ENCODE peak calls at places on chromosomes 11 and 22, in five cellular contexts. K is CD4-positive, alpha-beta T cell; D is brain microvascular endothelial cell; Z is OCI-LY7; F is RWPE1. X is an unnamed sample.

GRCh38 chr22:39083212-39084165 is 6.4 kb downstream of the APOBEC3G start:
- DNase-seq in K (no peak), D (no peak), Z (no peak), F (no peak), X (no peak)

GRCh38 chr11:113778111-113778910 is 1.3 kb upstream of the CLDN25 start:
- DNase-seq in K (no peak), D (peak), Z (no peak), F (peak), X (peak)

GRCh38 chr22:30423296-30423958 is 2.1 kb upstream of the MTFP1 start:
- DNase-seq in K (peak), D (no peak), Z (peak), F (peak), X (no peak)

GRCh38 chr11:57116654-57117053 is 65.1 kb upstream of the LRRC55 start:
- DNase-seq in K (no peak), D (peak), Z (peak), F (peak), X (no peak)

GRCh38 chr22:44667829-44668189 is 34.2 kb upstream of the PRR5 start:
- DNase-seq in K (peak), D (no peak), Z (no peak), F (no peak), X (no peak)

GRCh38 chr11:122253541-122254317 is 137.7 kb upstream of the BLID start:
- DNase-seq in K (no peak), D (no peak), Z (no peak), F (no peak), X (no peak)

GRCh38 chr11:113481226-113481625 is 6.0 kb upstream of the DRD2 start:
- DNase-seq in K (no peak), D (no peak), Z (no peak), F (no peak), X (no peak)

GRCh38 chr11:30815619-30816018 is 229.5 kb upstream of the MPPED2 start:
- DNase-seq in K (no peak), D (no peak), Z (no peak), F (no peak), X (no peak)

GRCh38 chr22:49178246-49179005 is 649.2 kb downstream of the BRD1 start:
- DNase-seq in K (no peak), D (no peak), Z (no peak), F (no peak), X (no peak)

GRCh38 chr11:75334976-75335375 is 16.5 kb downstream of the ARRB1 start:
- DNase-seq in K (no peak), D (no peak), Z (no peak), F (no peak), X (no peak)

GRCh38 chr22:29992341-29993275 is 87.7 kb upstream of the HORMAD2 start:
- DNase-seq in K (no peak), D (peak), Z (no peak), F (peak), X (no peak)

GRCh38 chr11:44574620-44575287 is 9.3 kb downstream of the CD82 start:
- DNase-seq in K (no peak), D (peak), Z (peak), F (peak), X (no peak)

GRCh38 chr11:129973809-129974208 is 28.8 kb downstream of the PRDM10 start:
- DNase-seq in K (no peak), D (peak), Z (no peak), F (no peak), X (no peak)

GRCh38 chr11:35030716-35031213 is 108.2 kb upstream of the CD44 start:
- DNase-seq in K (peak), D (peak), Z (no peak), F (peak), X (no peak)

GRCh38 chr11:65501005-65501529 is 2.2 kb downstream of the MALAT1 start:
- DNase-seq in K (no peak), D (no peak), Z (peak), F (no peak), X (no peak)

GRCh38 chr11:6962141-6962540 is 35.9 kb downstream of the ZNF215 start:
- DNase-seq in K (no peak), D (no peak), Z (no peak), F (no peak), X (no peak)

GRCh38 chr11:16807306-16807705 is 68.9 kb downstream of the C11orf58 start:
- DNase-seq in K (no peak), D (no peak), Z (no peak), F (no peak), X (no peak)

GRCh38 chr11:68028802-68029475 is 1.5 kb upstream of the NDUFS8 start:
- DNase-seq in K (no peak), D (no peak), Z (no peak), F (no peak), X (no peak)

GRCh38 chr11:3022300-3022967 is 30.3 kb upstream of the NAP1L4 start:
- DNase-seq in K (no peak), D (peak), Z (peak), F (no peak), X (no peak)

GRCh38 chr11:68550485-68550817 is 89.9 kb downstream of the PPP6R3 start:
- DNase-seq in K (no peak), D (peak), Z (no peak), F (no peak), X (no peak)

GRCh38 chr22:20246368-20247009 is 21.6 kb downstream of the RTN4R start:
- DNase-seq in K (no peak), D (no peak), Z (no peak), F (no peak), X (no peak)

GRCh38 chr22:25029181-25029580 is 76.7 kb downstream of the KIAA1671 start:
- DNase-seq in K (no peak), D (no peak), Z (no peak), F (no peak), X (no peak)

GRCh38 chr11:115912484-115912945 is 408.3 kb upstream of the CADM1 start:
- DNase-seq in K (no peak), D (no peak), Z (peak), F (no peak), X (no peak)

GRCh38 chr22:49568751-49569285 is 258.9 kb downstream of the BRD1 start:
- DNase-seq in K (no peak), D (no peak), Z (no peak), F (no peak), X (no peak)

GRCh38 chr11:92528051-92528450 is 303.4 kb downstream of the FAT3 start:
- DNase-seq in K (no peak), D (peak), Z (no peak), F (no peak), X (no peak)

GRCh38 chr11:71247551-71248250 is 4.7 kb downstream of the SHANK2 start:
- DNase-seq in K (no peak), D (no peak), Z (no peak), F (no peak), X (no peak)

GRCh38 chr11:3220521-3221407 is 2.2 kb upstream of the MRGPRG start:
- DNase-seq in K (no peak), D (no peak), Z (no peak), F (no peak), X (no peak)

GRCh38 chr11:62104816-62105610 is 18.8 kb upstream of the INCENP start:
- DNase-seq in K (no peak), D (no peak), Z (no peak), F (no peak), X (no peak)

GRCh38 chr11:43955381-43956118 is 13.1 kb downstream of the C11orf96 start:
- DNase-seq in K (no peak), D (no peak), Z (no peak), F (no peak), X (no peak)

GRCh38 chr11:134139873-134140331 is 71.0 kb downstream of the JAM3 start:
- DNase-seq in K (peak), D (peak), Z (peak), F (peak), X (peak)

GRCh38 chr22:39522567-39523300 is 2.4 kb downstream of the ATF4 start:
- DNase-seq in K (no peak), D (no peak), Z (peak), F (peak), X (no peak)

GRCh38 chr11:16925495-16926065 is 88.6 kb downstream of the PLEKHA7 start:
- DNase-seq in K (no peak), D (peak), Z (no peak), F (peak), X (no peak)

GRCh38 chr11:57823859-57824258 is 62.3 kb downstream of the CTNND1 start:
- DNase-seq in K (no peak), D (no peak), Z (no peak), F (no peak), X (no peak)

GRCh38 chr11:87602776-87603175 is 565.0 kb downstream of the TMEM135 start:
- DNase-seq in K (no peak), D (no peak), Z (no peak), F (no peak), X (no peak)

GRCh38 chr11:65026810-65027209 is 429 bp upstream of the SNX15 start:
- DNase-seq in K (no peak), D (no peak), Z (no peak), F (no peak), X (no peak)

GRCh38 chr11:27512238-27512637 is 5.7 kb upstream of the LIN7C start:
- DNase-seq in K (no peak), D (no peak), Z (no peak), F (no peak), X (no peak)
- H3K27ac ChIP-seq in K (no peak), D (no peak), Z (no peak), F (no peak), X (no peak)

DNA sequence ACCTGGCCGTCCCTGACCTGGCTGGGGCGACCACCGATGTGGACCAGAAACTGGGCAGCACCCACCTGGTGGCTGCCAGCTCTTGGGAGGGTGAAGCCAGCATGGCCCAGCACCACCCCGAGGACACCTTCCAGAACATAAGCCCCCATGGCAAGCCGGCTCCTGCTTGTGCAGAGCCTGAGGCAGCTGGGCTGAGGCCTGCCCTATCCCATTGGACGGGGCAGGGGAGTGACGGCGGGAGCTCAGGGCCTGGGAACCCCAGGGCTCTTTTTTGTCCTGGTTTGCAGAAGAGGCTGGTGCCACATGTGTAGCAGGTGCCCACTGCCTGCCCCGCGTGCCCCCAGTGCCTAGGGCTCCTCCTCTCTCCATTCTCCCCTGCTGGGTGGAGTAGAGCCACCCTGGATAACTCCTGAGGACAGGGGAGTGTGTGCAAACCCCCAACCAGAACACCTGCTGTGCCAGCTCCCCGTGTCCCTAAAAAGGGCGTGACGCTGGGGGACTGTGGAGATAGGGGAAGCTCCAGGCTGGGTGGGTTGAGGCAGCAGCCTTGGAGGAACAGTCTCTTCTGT is 12.0 kb downstream of the DUSP8 start:
- DNase-seq in K (no peak), D (no peak), Z (no peak), F (no peak), X (no peak)
- H3K27ac ChIP-seq in K (no peak), D (no peak), Z (no peak), F (peak), X (peak)

DNA sequence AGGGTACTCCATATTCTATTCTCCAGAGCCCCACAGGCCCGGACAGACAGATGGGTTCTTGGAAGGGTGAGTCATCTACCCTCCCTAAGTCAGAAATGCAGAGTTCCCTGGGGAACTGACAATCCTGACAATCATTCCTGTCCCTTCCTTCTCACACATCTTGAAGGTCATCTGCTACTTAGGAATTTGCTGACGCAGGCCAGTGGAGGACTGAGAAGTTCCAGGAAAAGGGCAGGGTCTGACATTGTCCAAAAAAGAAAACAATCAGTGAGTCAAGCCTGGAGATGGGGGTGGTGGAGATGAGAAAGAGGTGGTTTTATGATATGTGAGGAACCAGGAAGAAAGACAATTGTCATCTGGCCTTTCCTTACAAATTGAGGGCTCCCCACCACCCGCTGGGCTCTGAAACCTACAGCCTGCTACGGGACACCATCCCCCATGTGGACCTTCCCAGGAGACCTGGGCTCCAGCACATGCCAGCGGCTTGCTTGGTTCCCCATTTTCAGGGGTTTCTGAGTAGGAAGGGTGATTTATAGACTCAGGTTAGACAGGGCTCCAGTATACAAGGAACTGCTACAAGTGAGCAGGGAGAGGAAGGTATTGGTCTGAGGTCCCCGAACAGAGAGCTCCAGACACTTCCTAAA is 12.9 kb downstream of the CD59 start:
- DNase-seq in K (no peak), D (peak), Z (no peak), F (peak), X (no peak)
- H3K27ac ChIP-seq in K (no peak), D (peak), Z (no peak), F (peak), X (peak)

DNA sequence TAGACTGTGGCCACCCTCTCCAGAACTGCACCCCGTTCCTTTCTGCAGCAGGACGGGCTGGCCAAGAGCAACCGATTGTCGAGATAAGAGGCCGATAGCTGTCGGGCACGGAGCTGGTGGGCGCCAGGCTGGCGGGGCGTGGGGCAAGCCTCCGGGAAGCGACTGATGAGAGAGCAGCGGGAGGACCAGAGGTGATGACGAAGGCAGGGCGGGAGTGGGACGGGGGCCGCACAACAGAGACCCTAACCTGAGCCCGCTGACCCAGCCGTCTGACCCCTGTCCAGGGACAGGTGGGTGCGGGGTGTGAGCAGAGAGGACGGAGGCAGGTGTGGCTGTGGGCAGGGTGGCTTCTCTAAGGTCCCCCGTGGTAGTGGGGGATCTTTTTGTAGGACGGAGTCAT is 7.3 kb upstream of the BRSK2 start:
- DNase-seq in K (no peak), D (no peak), Z (no peak), F (no peak), X (no peak)
- H3K27ac ChIP-seq in K (peak), D (no peak), Z (no peak), F (no peak), X (no peak)

GRCh38 chr11:118401880-118402590 is 629 bp downstream of the ATP5MG start:
- DNase-seq in K (no peak), D (peak), Z (no peak), F (peak), X (no peak)
- H3K27ac ChIP-seq in K (peak), D (peak), Z (peak), F (peak), X (peak)

GRCh38 chr11:124759268-124760204 is 2.6 kb downstream of the ESAM start:
- DNase-seq in K (no peak), D (no peak), Z (no peak), F (no peak), X (no peak)
- H3K27ac ChIP-seq in K (no peak), D (no peak), Z (no peak), F (no peak), X (peak)

GRCh38 chr11:66985508-66986177 is 10.5 kb downstream of the C11orf86 start:
- DNase-seq in K (no peak), D (no peak), Z (no peak), F (no peak), X (no peak)

GRCh38 chr11:66983275-66983924 is 8.3 kb downstream of the C11orf86 start:
- DNase-seq in K (no peak), D (no peak), Z (no peak), F (no peak), X (no peak)

GRCh38 chr11:66987158-66987620 is 12.1 kb downstream of the C11orf86 start:
- DNase-seq in K (no peak), D (no peak), Z (no peak), F (no peak), X (no peak)

GRCh38 chr11:66988238-66988637 is 13.1 kb downstream of the C11orf86 start:
- DNase-seq in K (no peak), D (no peak), Z (no peak), F (no peak), X (no peak)

GRCh38 chr11:66986178-66986545 is 11.1 kb downstream of the C11orf86 start:
- DNase-seq in K (no peak), D (no peak), Z (no peak), F (peak), X (no peak)
- H3K27ac ChIP-seq in K (no peak), D (no peak), Z (no peak), F (peak), X (no peak)

DNA sequence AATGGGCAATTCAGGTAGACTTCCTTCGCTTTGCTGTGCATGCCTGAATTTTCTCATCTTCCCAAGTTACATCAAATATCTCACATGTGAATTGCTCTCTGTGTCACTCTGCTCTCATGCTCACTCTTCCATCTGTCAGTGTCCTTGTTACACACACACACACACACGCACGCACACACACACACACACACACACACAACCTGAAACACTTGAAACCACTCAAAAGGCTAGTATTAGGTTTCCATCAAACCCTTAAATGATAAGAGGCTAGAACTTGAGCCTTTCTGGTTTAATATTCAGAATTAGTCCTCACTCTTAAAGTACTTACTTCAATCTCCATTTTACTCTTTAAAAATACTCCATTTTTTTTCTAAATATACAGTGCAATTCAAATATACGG is 282.4 kb downstream of the C11orf87 start:
- DNase-seq in K (no peak), D (no peak), Z (no peak), F (no peak), X (no peak)
- H3K27ac ChIP-seq in K (no peak), D (no peak), Z (no peak), F (no peak), X (no peak)

DNA sequence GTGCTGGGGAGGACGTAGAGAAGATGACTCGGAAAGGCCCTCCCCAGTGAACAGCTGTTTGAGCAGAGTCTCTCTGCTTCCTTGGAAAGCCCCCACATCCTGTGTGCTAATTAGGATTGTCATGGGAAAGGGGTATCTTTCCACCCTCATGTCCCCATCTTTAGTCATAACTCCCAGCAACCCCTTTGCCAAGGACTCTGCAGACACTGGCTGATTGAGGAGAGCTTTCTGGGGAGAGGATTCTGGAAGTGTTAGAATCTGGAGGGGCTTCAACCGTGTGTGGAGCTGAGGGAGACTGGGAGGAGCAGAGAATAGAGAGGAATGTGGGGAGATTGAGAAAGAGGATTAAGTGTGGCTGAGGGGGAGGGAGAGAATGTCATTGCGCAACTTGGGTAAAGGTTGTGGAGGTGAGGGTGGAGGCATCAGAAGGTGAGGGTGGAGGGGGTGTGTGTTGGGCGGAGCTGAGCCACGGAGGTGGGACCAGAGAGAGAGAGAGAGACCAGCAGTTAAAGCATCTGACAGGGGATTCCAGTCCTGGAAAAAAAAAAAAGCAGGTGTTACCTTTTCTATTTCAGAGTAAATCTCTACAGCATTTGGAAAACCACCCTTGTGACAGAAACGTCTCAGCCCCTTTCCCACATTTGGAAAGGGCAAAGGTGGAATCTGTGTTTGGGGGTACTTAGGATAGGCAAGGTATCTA is 2.2 kb downstream of the DTX4 start:
- DNase-seq in K (no peak), D (no peak), Z (no peak), F (peak), X (no peak)
- H3K27ac ChIP-seq in K (no peak), D (no peak), Z (no peak), F (peak), X (peak)

GRCh38 chr11:85827768-85828639 is 17.1 kb upstream of the SYTL2 start:
- DNase-seq in K (no peak), D (peak), Z (no peak), F (peak), X (no peak)
- H3K27ac ChIP-seq in K (peak), D (peak), Z (no peak), F (no peak), X (no peak)

X was measured in caudate nucleus.